ENCODE peak calls at places on chromosomes 13 and 19, in ten cellular contexts. One of them, this sample, is unnamed.

GRCh38 chr13:102814025-102814607 is 15.2 kb downstream of the BIVM start:
- DNase-seq in Peyer's patch: no peak
- DNase-seq in brain microvascular endothelial cell: no peak
- DNase-seq in AG04450: no peak
- DNase-seq in GM13976: no peak
- DNase-seq in HFFc6: no peak
- DNase-seq in H1: no peak
- DNase-seq in A549: no peak
- DNase-seq in PC-3: no peak
- DNase-seq in kidney: no peak
- DNase-seq in this sample: no peak

GRCh38 chr19:13841339-13842293 is 35.3 kb upstream of the NANOS3 start:
- DNase-seq in Peyer's patch: no peak
- DNase-seq in AG04450: no peak
- DNase-seq in kidney: peak
- DNase-seq in GM13976: no peak
- DNase-seq in brain microvascular endothelial cell: no peak
- DNase-seq in A549: peak
- DNase-seq in HFFc6: peak
- DNase-seq in PC-3: peak
- DNase-seq in H1: no peak
- DNase-seq in this sample: peak

GRCh38 chr19:35633727-35634440 is 5.0 kb downstream of the RBM42 start:
- DNase-seq in kidney: no peak
- DNase-seq in HFFc6: no peak
- DNase-seq in AG04450: no peak
- DNase-seq in A549: no peak
- DNase-seq in PC-3: no peak
- DNase-seq in GM13976: no peak
- DNase-seq in H1: no peak
- DNase-seq in brain microvascular endothelial cell: no peak
- DNase-seq in Peyer's patch: no peak
- DNase-seq in this sample: no peak

GRCh38 chr13:88565566-88565965 is 894.4 kb downstream of the SLITRK5 start:
- DNase-seq in AG04450: no peak
- DNase-seq in GM13976: no peak
- DNase-seq in H1: no peak
- DNase-seq in A549: no peak
- DNase-seq in HFFc6: no peak
- DNase-seq in kidney: no peak
- DNase-seq in PC-3: no peak
- DNase-seq in Peyer's patch: no peak
- DNase-seq in brain microvascular endothelial cell: no peak
- DNase-seq in this sample: no peak

GRCh38 chr19:13024958-13025653 is 29.8 kb downstream of the NFIX start:
- DNase-seq in AG04450: no peak
- DNase-seq in Peyer's patch: no peak
- DNase-seq in kidney: no peak
- DNase-seq in HFFc6: no peak
- DNase-seq in H1: no peak
- DNase-seq in A549: no peak
- DNase-seq in GM13976: no peak
- DNase-seq in brain microvascular endothelial cell: no peak
- DNase-seq in PC-3: peak
- DNase-seq in this sample: no peak

GRCh38 chr19:32387701-32388392 is 17.7 kb upstream of the DPY19L3 start:
- DNase-seq in GM13976: no peak
- DNase-seq in PC-3: peak
- DNase-seq in kidney: no peak
- DNase-seq in HFFc6: peak
- DNase-seq in H1: no peak
- DNase-seq in Peyer's patch: no peak
- DNase-seq in AG04450: no peak
- DNase-seq in A549: no peak
- DNase-seq in brain microvascular endothelial cell: peak
- DNase-seq in this sample: peak

GRCh38 chr13:59444210-59444857 is 719.4 kb downstream of the DIAPH3 start:
- DNase-seq in A549: no peak
- DNase-seq in GM13976: no peak
- DNase-seq in Peyer's patch: no peak
- DNase-seq in AG04450: no peak
- DNase-seq in brain microvascular endothelial cell: no peak
- DNase-seq in PC-3: no peak
- DNase-seq in kidney: no peak
- DNase-seq in HFFc6: no peak
- DNase-seq in H1: no peak
- DNase-seq in this sample: no peak

GRCh38 chr13:33799950-33800592 is 17.9 kb upstream of the RFC3 start:
- DNase-seq in HFFc6: peak
- DNase-seq in PC-3: peak
- DNase-seq in AG04450: no peak
- DNase-seq in A549: peak
- DNase-seq in Peyer's patch: no peak
- DNase-seq in kidney: no peak
- DNase-seq in H1: no peak
- DNase-seq in brain microvascular endothelial cell: peak
- DNase-seq in GM13976: no peak
- DNase-seq in this sample: peak

GRCh38 chr19:29527500-29528328 is 1.9 kb downstream of the VSTM2B start:
- DNase-seq in Peyer's patch: no peak
- DNase-seq in A549: no peak
- DNase-seq in kidney: peak
- DNase-seq in brain microvascular endothelial cell: no peak
- DNase-seq in HFFc6: no peak
- DNase-seq in GM13976: no peak
- DNase-seq in PC-3: no peak
- DNase-seq in AG04450: no peak
- DNase-seq in H1: no peak
- DNase-seq in this sample: no peak

GRCh38 chr19:23470873-23471555 is 75.7 kb upstream of the ZNF91 start:
- DNase-seq in A549: no peak
- DNase-seq in GM13976: no peak
- DNase-seq in H1: no peak
- DNase-seq in HFFc6: no peak
- DNase-seq in Peyer's patch: no peak
- DNase-seq in kidney: no peak
- DNase-seq in PC-3: no peak
- DNase-seq in brain microvascular endothelial cell: no peak
- DNase-seq in AG04450: no peak
- DNase-seq in this sample: no peak

GRCh38 chr13:44575035-44575434 is 1.1 kb downstream of the TSC22D1 start:
- DNase-seq in Peyer's patch: no peak
- DNase-seq in H1: no peak
- DNase-seq in PC-3: no peak
- DNase-seq in brain microvascular endothelial cell: no peak
- DNase-seq in GM13976: no peak
- DNase-seq in HFFc6: no peak
- DNase-seq in AG04450: no peak
- DNase-seq in A549: no peak
- DNase-seq in kidney: no peak
- DNase-seq in this sample: no peak

GRCh38 chr13:44574466-44574855 is 1.7 kb downstream of the TSC22D1 start:
- DNase-seq in brain microvascular endothelial cell: no peak
- DNase-seq in A549: no peak
- DNase-seq in AG04450: no peak
- DNase-seq in HFFc6: no peak
- DNase-seq in GM13976: no peak
- DNase-seq in PC-3: peak
- DNase-seq in Peyer's patch: no peak
- DNase-seq in kidney: no peak
- DNase-seq in H1: no peak
- DNase-seq in this sample: no peak

GRCh38 chr13:44576396-44577235 is 486 bp upstream of the TSC22D1 start:
- DNase-seq in HFFc6: no peak
- DNase-seq in Peyer's patch: peak
- DNase-seq in A549: no peak
- DNase-seq in kidney: peak
- DNase-seq in PC-3: no peak
- DNase-seq in GM13976: no peak
- DNase-seq in H1: no peak
- DNase-seq in AG04450: no peak
- DNase-seq in brain microvascular endothelial cell: no peak
- DNase-seq in this sample: peak

GRCh38 chr13:44577236-44578063 is 1.3 kb upstream of the TSC22D1 start:
- DNase-seq in kidney: peak
- DNase-seq in H1: peak
- DNase-seq in Peyer's patch: peak
- DNase-seq in HFFc6: peak
- DNase-seq in PC-3: peak
- DNase-seq in A549: peak
- DNase-seq in AG04450: peak
- DNase-seq in brain microvascular endothelial cell: peak
- DNase-seq in GM13976: peak
- DNase-seq in this sample: peak

GRCh38 chr13:44575741-44576395 is at the start of gene TSC22D1:
- DNase-seq in brain microvascular endothelial cell: peak
- DNase-seq in A549: peak
- DNase-seq in Peyer's patch: peak
- DNase-seq in AG04450: no peak
- DNase-seq in GM13976: peak
- DNase-seq in kidney: peak
- DNase-seq in PC-3: peak
- DNase-seq in H1: no peak
- DNase-seq in HFFc6: peak
- DNase-seq in this sample: peak
- TF ChIP-seq CTCF in brain microvascular endothelial cell: peak
- TF ChIP-seq CTCF in A549: no peak
- TF ChIP-seq CTCF in Peyer's patch: no peak
- TF ChIP-seq CTCF in AG04450: no peak
- TF ChIP-seq CTCF in GM13976: no peak
- TF ChIP-seq CTCF in kidney: no peak
- TF ChIP-seq CTCF in PC-3: no peak
- TF ChIP-seq CTCF in H1: no peak
- TF ChIP-seq CTCF in HFFc6: peak
- TF ChIP-seq CTCF in this sample: no peak

GRCh38 chr19:19321143-19321577 is 531 bp downstream of the MAU2 start:
- DNase-seq in Peyer's patch: no peak
- DNase-seq in A549: peak
- DNase-seq in kidney: no peak
- DNase-seq in AG04450: no peak
- DNase-seq in H1: no peak
- DNase-seq in GM13976: no peak
- DNase-seq in brain microvascular endothelial cell: no peak
- DNase-seq in PC-3: peak
- DNase-seq in HFFc6: no peak
- DNase-seq in this sample: peak

GRCh38 chr19:19319725-19320361 is 466 bp downstream of the SUGP1 start:
- DNase-seq in HFFc6: no peak
- DNase-seq in Peyer's patch: no peak
- DNase-seq in kidney: no peak
- DNase-seq in AG04450: no peak
- DNase-seq in GM13976: no peak
- DNase-seq in H1: no peak
- DNase-seq in A549: no peak
- DNase-seq in brain microvascular endothelial cell: no peak
- DNase-seq in PC-3: no peak
- DNase-seq in this sample: no peak

GRCh38 chr19:19320362-19321142 is at the start of the genes MAU2 and SUGP1:
- DNase-seq in GM13976: peak
- DNase-seq in A549: peak
- DNase-seq in kidney: peak
- DNase-seq in brain microvascular endothelial cell: peak
- DNase-seq in PC-3: peak
- DNase-seq in AG04450: peak
- DNase-seq in HFFc6: peak
- DNase-seq in H1: peak
- DNase-seq in Peyer's patch: peak
- DNase-seq in this sample: peak

GRCh38 chr19:19316082-19316481 is 4.2 kb downstream of the SUGP1 start:
- DNase-seq in Peyer's patch: no peak
- DNase-seq in AG04450: no peak
- DNase-seq in kidney: no peak
- DNase-seq in brain microvascular endothelial cell: no peak
- DNase-seq in HFFc6: no peak
- DNase-seq in A549: no peak
- DNase-seq in PC-3: no peak
- DNase-seq in H1: no peak
- DNase-seq in GM13976: no peak
- DNase-seq in this sample: no peak

GRCh38 chr19:19315444-19315843 is 4.9 kb downstream of the SUGP1 start:
- DNase-seq in Peyer's patch: no peak
- DNase-seq in kidney: no peak
- DNase-seq in AG04450: no peak
- DNase-seq in HFFc6: no peak
- DNase-seq in brain microvascular endothelial cell: no peak
- DNase-seq in H1: no peak
- DNase-seq in PC-3: no peak
- DNase-seq in GM13976: no peak
- DNase-seq in A549: no peak
- DNase-seq in this sample: no peak
- TF ChIP-seq CTCF in Peyer's patch: no peak
- TF ChIP-seq CTCF in kidney: no peak
- TF ChIP-seq CTCF in AG04450: no peak
- TF ChIP-seq CTCF in HFFc6: no peak
- TF ChIP-seq CTCF in brain microvascular endothelial cell: peak
- TF ChIP-seq CTCF in H1: peak
- TF ChIP-seq CTCF in PC-3: peak
- TF ChIP-seq CTCF in GM13976: no peak
- TF ChIP-seq CTCF in A549: no peak
- TF ChIP-seq CTCF in this sample: no peak

DNA sequence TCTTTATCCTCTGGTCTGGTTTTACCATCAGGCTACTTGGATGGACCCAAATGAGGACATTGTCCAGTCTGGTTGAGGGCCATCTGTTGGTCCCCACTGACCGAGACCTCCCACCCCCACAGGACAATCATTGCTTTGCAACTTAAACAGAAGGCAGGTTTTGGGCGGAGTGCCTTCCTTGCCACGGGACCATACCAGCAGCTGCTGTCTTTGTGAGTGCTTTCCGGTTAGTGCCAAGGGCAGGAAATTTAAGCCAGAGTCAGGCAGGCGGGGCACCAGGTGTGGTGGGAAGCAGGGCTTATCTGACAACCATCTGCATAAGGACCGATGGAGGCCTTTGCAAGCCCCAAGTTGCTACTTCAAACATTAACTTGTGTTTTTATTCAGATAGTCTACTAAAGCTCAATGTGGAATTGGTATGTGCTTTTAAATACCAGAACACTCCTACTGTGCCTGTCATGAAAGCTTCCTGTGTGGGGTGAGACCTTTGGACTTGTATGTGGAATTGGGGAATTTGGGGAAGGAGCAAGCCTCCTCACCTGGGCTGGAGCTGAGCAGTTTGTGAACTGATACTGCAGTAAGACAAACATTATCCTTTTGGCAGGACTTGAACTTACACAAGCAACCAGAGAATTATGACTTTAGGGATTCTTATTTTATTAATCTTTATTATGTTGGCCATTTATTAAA is 39.3 kb upstream of the UBE2L5 start:
- DNase-seq in Peyer's patch: no peak
- DNase-seq in brain microvascular endothelial cell: no peak
- DNase-seq in HFFc6: no peak
- DNase-seq in GM13976: no peak
- DNase-seq in A549: no peak
- DNase-seq in AG04450: no peak
- DNase-seq in H1: no peak
- DNase-seq in kidney: no peak
- DNase-seq in PC-3: no peak
- DNase-seq in this sample: no peak
- TF ChIP-seq CTCF in Peyer's patch: no peak
- TF ChIP-seq CTCF in brain microvascular endothelial cell: no peak
- TF ChIP-seq CTCF in HFFc6: no peak
- TF ChIP-seq CTCF in GM13976: no peak
- TF ChIP-seq CTCF in A549: no peak
- TF ChIP-seq CTCF in AG04450: no peak
- TF ChIP-seq CTCF in H1: no peak
- TF ChIP-seq CTCF in kidney: no peak
- TF ChIP-seq CTCF in PC-3: no peak
- TF ChIP-seq CTCF in this sample: no peak

GRCh38 chr19:10769533-10770491 is 51.9 kb downstream of the DNM2 start:
- DNase-seq in kidney: no peak
- DNase-seq in brain microvascular endothelial cell: no peak
- DNase-seq in GM13976: no peak
- DNase-seq in AG04450: no peak
- DNase-seq in PC-3: peak
- DNase-seq in Peyer's patch: no peak
- DNase-seq in HFFc6: peak
- DNase-seq in A549: peak
- DNase-seq in H1: no peak
- DNase-seq in this sample: peak
- TF ChIP-seq CTCF in kidney: peak
- TF ChIP-seq CTCF in brain microvascular endothelial cell: peak
- TF ChIP-seq CTCF in GM13976: no peak
- TF ChIP-seq CTCF in AG04450: peak
- TF ChIP-seq CTCF in PC-3: peak
- TF ChIP-seq CTCF in Peyer's patch: no peak
- TF ChIP-seq CTCF in HFFc6: peak
- TF ChIP-seq CTCF in A549: peak
- TF ChIP-seq CTCF in H1: peak
- TF ChIP-seq CTCF in this sample: no peak

This sample was measured in MCF 10A.